ENCODE peak calls at places on chromosomes 13 and 19, in nine cellular contexts. J is tibial artery, S is thoracic aorta, C is Caco-2, Y is IMR-90, P is Peyer's patch, M is nephron progenitor cell, T is MCF 10A, V is choroid plexus epithelial cell. L is an unnamed sample.

GRCh38 chr13:76890036-76890435 is 3.8 kb upstream of the KCTD12 start:
- DNase-seq in S (no peak), M (no peak), Y (peak), T (peak), P (no peak), V (peak), C (no peak), J (no peak), L (no peak)

GRCh38 chr13:43805071-43805468 is 18.3 kb upstream of the ENOX1 start:
- DNase-seq in T (peak), C (no peak), V (peak), P (no peak), J (no peak), Y (peak), S (no peak), M (no peak), L (no peak)

GRCh38 chr13:42973581-42973980 is 18.5 kb downstream of the EPSTI1 start:
- DNase-seq in P (no peak), C (no peak), S (no peak), V (peak), T (no peak), Y (no peak), M (no peak), J (no peak), L (no peak)

GRCh38 chr13:75724742-75725504 is 88.8 kb downstream of the LMO7 start:
- DNase-seq in C (no peak), S (no peak), V (no peak), T (peak), Y (no peak), P (no peak), J (no peak), M (no peak), L (no peak)

GRCh38 chr19:16328824-16329482 is 4.3 kb downstream of the KLF2 start:
- DNase-seq in Y (peak), S (no peak), P (no peak), J (no peak), M (no peak), T (no peak), C (no peak), V (peak), L (no peak)

GRCh38 chr13:99892189-99892588 is 79.4 kb downstream of the ZIC5 start:
- DNase-seq in C (no peak), J (no peak), M (no peak), S (no peak), Y (no peak), T (no peak), V (no peak), P (no peak), L (no peak)

GRCh38 chr19:53553865-53554791 is 16.2 kb downstream of the ZNF331 start:
- DNase-seq in M (no peak), V (peak), S (peak), Y (peak), J (peak), C (peak), P (peak), T (peak), L (no peak)

GRCh38 chr13:24694907-24695306 is 14.7 kb downstream of the ATP12A start:
- DNase-seq in S (no peak), V (no peak), C (no peak), J (peak), T (no peak), P (no peak), Y (no peak), M (no peak), L (no peak)

GRCh38 chr19:42455621-42456081 is 12.9 kb upstream of the CXCL17 start:
- DNase-seq in J (no peak), M (no peak), V (no peak), Y (no peak), P (peak), S (no peak), C (peak), T (peak), L (no peak)

DNA sequence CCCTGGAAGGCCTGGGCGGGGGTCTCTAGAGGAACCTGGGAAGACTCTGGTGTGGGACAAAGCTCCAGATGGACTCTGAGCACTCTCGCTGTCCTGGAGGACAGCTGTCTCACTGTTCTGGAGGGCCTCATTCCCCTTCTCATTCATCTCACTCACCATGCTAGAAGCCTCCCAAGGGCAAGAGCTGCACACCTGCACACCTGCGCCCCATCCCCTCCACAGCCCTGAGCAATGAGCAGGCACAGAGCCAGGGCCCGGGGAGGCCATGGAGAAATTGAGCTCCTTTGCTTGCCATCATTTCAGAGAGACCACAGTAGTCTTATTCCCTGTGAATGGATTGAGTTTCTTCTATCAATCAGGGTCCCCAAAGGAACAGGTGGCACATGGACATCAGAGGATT is 1168.5 kb downstream of the UQCRFS1 start:
- DNase-seq in P (no peak), M (no peak), Y (no peak), C (no peak), S (no peak), T (no peak), J (no peak), V (no peak), L (no peak)
- TF ChIP-seq CTCF in P (no peak), M (no peak), Y (no peak), C (no peak), S (no peak), T (no peak), J (no peak), V (no peak), L (no peak)

GRCh38 chr19:48006762-48007161 is 12.3 kb downstream of the ELSPBP1 start:
- DNase-seq in S (no peak), P (no peak), T (no peak), V (peak), M (no peak), C (no peak), Y (no peak), J (no peak), L (no peak)
- TF ChIP-seq CTCF in S (no peak), P (no peak), T (peak), V (peak), M (no peak), C (peak), Y (no peak), J (no peak), L (peak)

GRCh38 chr19:7492142-7493055 is 3.6 kb upstream of the PEX11G start:
- DNase-seq in M (no peak), T (peak), C (no peak), V (peak), S (no peak), Y (no peak), J (no peak), P (no peak), L (no peak)

GRCh38 chr19:7483720-7484201 is 5.1 kb downstream of the PEX11G start:
- DNase-seq in M (no peak), S (no peak), J (no peak), P (peak), V (no peak), T (peak), Y (no peak), C (no peak), L (no peak)

GRCh38 chr19:7489609-7490044 is 792 bp upstream of the PEX11G start:
- DNase-seq in S (no peak), T (no peak), J (no peak), V (no peak), M (no peak), Y (no peak), C (peak), P (no peak), L (no peak)

GRCh38 chr19:7486923-7487322 is 1.9 kb downstream of the PEX11G start:
- DNase-seq in Y (no peak), T (no peak), M (no peak), C (no peak), V (no peak), P (no peak), S (no peak), J (no peak), L (no peak)

GRCh38 chr19:7488736-7489353 is at the start of gene PEX11G:
- DNase-seq in C (peak), T (peak), P (peak), M (peak), V (peak), S (peak), Y (peak), J (peak), L (no peak)
- TF ChIP-seq CTCF in C (no peak), T (no peak), P (no peak), M (no peak), V (no peak), S (no peak), Y (no peak), J (no peak), L (no peak)

GRCh38 chr13:26628706-26629105 is 71.2 kb downstream of the WASF3 start:
- DNase-seq in C (no peak), P (no peak), V (peak), T (peak), Y (peak), S (no peak), M (no peak), J (no peak), L (no peak)
- TF ChIP-seq CTCF in C (peak), P (no peak), V (peak), T (peak), Y (peak), S (no peak), M (no peak), J (no peak), L (peak)

DNA sequence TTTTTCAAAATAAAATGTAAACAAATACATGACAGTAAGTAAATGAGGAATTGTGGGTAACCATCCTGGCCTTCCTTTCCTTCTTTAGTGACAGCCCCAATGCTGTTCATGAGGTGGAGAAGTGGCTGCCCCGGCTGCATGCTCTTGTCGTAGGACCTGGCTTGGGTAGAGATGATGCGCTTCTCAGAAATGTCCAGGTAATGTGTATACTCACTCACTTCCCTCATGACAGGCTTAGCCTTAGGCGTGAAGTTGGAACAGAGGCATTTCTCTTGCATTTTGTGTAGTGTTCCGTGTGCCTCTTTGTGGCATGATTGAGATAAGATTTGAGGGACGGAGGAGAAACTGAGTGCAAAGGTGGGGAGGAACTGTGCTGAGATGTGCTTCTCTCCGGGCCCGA is 12.0 kb downstream of the NAXD start:
- DNase-seq in C (no peak), S (no peak), M (no peak), V (no peak), P (no peak), T (no peak), Y (no peak), J (no peak), L (no peak)
- TF ChIP-seq CTCF in C (no peak), S (no peak), M (no peak), V (no peak), P (no peak), T (no peak), Y (no peak), J (no peak), L (no peak)

GRCh38 chr13:26679411-26679810 is 81.2 kb downstream of the GPR12 start:
- DNase-seq in C (no peak), V (peak), S (no peak), T (no peak), J (no peak), Y (peak), M (no peak), P (no peak), L (no peak)

GRCh38 chr13:26681036-26681435 is 79.5 kb downstream of the GPR12 start:
- DNase-seq in Y (no peak), T (no peak), P (no peak), S (no peak), V (no peak), J (no peak), M (no peak), C (no peak), L (no peak)

GRCh38 chr13:26679945-26680516 is 80.6 kb downstream of the GPR12 start:
- DNase-seq in V (peak), S (no peak), M (peak), C (no peak), J (peak), Y (peak), T (no peak), P (no peak), L (no peak)

GRCh38 chr13:26678330-26678729 is 82.3 kb downstream of the GPR12 start:
- DNase-seq in J (no peak), S (no peak), C (no peak), Y (no peak), M (no peak), V (no peak), P (no peak), T (no peak), L (no peak)

DNA sequence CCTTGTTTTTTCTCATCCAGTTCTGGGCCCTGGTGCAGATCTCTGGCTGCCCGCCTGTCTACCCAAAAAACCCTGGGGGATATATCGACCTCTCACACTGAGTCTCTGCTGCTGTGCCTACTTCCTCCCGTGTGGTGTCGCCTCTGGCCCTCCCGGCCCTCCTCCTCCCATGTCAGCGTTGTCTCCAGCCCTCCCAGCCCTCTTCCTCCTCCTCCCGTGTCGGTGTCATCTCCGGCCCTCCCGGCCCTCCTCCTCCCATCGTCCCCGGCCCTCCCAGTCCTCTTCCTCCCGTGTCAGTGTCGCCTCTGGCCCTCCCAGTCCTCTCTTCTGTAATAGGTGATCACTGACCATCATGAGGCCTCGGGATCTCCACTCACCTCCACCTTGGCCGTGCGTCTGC is 81.8 kb downstream of the GPR12 start:
- DNase-seq in C (no peak), J (no peak), S (no peak), M (no peak), P (no peak), T (no peak), V (no peak), Y (no peak), L (no peak)
- TF ChIP-seq CTCF in C (peak), J (no peak), S (no peak), M (no peak), P (no peak), T (no peak), V (no peak), Y (no peak), L (no peak)